ENCODE peak calls at places on chromosomes 6 and 20, in five cellular contexts. K is choroid plexus epithelial cell, G is left lung, Z is lower leg skin, Q is AG04449. U is an unnamed sample.

GRCh38 chr6:42735976-42736375 is 9.9 kb downstream of the TBCC start:
- DNase-seq in K (no peak), G (no peak), Z (no peak), Q (no peak), U (no peak)

GRCh38 chr20:51196991-51197651 is 174.2 kb upstream of the KCNG1 start:
- DNase-seq in K (no peak), G (no peak), Z (peak; percentile 56), Q (no peak), U (no peak)

GRCh38 chr6:166365221-166365620 is 17.5 kb downstream of the MPC1 start:
- DNase-seq in K (peak; percentile 26), G (no peak), Z (no peak), Q (no peak), U (no peak)

GRCh38 chr6:137867685-137868509 is 838 bp downstream of the TNFAIP3 start:
- DNase-seq in K (no peak), G (peak; percentile 84), Z (peak; percentile 89), Q (no peak), U (no peak)

GRCh38 chr20:46089076-46089337 is 755 bp downstream of the NCOA5 start:
- DNase-seq in K (no peak), G (no peak), Z (no peak), Q (no peak), U (no peak)

GRCh38 chr6:106637718-106638341 is 8.5 kb downstream of the QRSL1 start:
- DNase-seq in K (no peak), G (no peak), Z (no peak), Q (no peak), U (no peak)

GRCh38 chr20:62815066-62815991 is 1.5 kb upstream of the COL9A3 start:
- DNase-seq in K (peak; percentile 54), G (no peak), Z (no peak), Q (no peak), U (no peak)

GRCh38 chr6:51323056-51323455 is 504.4 kb downstream of the TFAP2B start:
- DNase-seq in K (no peak), G (no peak), Z (no peak), Q (no peak), U (no peak)

GRCh38 chr20:2955257-2955950 is 82.1 kb downstream of the PTPRA start:
- DNase-seq in K (peak; percentile 16), G (no peak), Z (no peak), Q (no peak), U (no peak)

GRCh38 chr20:25353754-25354705 is 36.6 kb downstream of the ABHD12 start:
- DNase-seq in K (no peak), G (no peak), Z (no peak), Q (no peak), U (no peak)

GRCh38 chr20:46027245-46027853 is 1.7 kb upstream of the SLC12A5 start:
- DNase-seq in K (peak; percentile 71), G (no peak), Z (no peak), Q (no peak), U (no peak)

GRCh38 chr6:4941782-4942672 is 61.8 kb downstream of the RPP40 start:
- DNase-seq in K (peak; percentile 97), G (no peak), Z (no peak), Q (peak; percentile 90), U (peak; percentile 38)

GRCh38 chr6:12069891-12070529 is 57.9 kb downstream of the HIVEP1 start:
- DNase-seq in K (no peak), G (no peak), Z (no peak), Q (no peak), U (no peak)

GRCh38 chr6:72553531-72554202 is 68.2 kb upstream of the KCNQ5 start:
- DNase-seq in K (peak; percentile 72), G (no peak), Z (no peak), Q (peak; percentile 56), U (no peak)

DNA sequence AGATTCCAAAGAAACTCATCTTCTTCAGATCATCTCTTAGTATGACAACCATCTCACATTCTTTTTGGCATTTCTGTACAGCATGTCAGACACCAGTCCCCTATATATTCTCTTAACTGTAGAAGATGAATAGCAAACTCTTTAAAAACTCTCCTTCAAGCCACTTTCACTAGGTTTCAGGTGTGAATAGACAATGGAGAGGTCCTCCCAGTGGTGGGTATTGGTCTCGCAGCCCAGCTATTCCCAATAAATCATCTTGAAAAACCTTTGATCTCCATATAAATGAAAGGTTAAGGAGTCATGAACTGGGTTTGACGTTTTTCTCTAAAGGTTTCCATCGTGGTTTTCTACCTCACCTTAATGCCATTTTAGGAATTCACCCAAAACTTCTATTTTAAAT is 180.0 kb downstream of the GJA1 start:
- DNase-seq in K (peak; percentile 26), G (no peak), Z (no peak), Q (no peak), U (no peak)
- TF ChIP-seq CTCF in K (peak; percentile 44), G (no peak), Z (no peak), Q (no peak), U (no peak)

DNA sequence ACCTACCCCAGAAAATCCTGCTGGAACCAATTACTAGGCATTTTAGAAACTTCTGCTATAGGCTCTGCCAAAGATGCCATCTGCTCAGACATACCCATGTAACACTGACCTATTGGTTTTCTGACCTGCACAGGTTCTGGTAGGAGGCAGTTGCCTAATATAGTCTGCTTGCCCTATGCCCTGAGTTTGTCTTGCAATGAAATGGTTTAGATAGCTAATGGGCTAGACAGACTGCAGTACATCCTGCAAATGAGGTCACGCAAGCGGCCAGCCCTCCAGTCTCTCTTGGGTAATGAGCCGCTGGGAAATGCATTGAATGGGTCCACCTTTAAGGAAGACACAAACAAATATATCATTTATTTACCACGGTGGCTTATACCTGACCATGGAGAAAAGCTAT is 90.5 kb upstream of the B3GAT2 start:
- DNase-seq in K (no peak), G (no peak), Z (no peak), Q (no peak), U (no peak)
- TF ChIP-seq CTCF in K (no peak), G (no peak), Z (no peak), Q (no peak), U (no peak)

GRCh38 chr6:33779305-33779704 is 9.6 kb downstream of the LEMD2 start:
- DNase-seq in K (no peak), G (peak; percentile 50), Z (no peak), Q (no peak), U (no peak)
- TF ChIP-seq CTCF in K (peak; percentile 37), G (no peak), Z (no peak), Q (no peak), U (no peak)

DNA sequence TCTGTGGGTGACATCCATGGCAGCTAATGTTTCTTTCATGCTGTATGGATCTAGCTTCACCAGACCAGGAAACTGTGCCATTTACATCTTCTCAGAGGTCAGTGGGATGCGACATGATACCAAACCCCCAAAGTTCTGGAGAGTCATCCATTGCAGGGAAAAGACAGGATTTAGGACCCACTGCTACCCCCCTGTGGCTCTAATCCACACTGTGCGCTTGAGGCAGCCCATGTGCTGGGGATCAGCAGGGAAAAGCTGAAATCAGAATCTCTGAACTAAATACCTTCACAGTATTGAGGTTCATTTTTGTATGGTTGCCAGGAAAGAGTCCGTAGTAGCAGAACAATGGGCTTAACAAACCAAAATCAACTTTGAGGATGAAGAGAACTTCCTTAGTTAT is 164.4 kb downstream of the TMEM242 start:
- DNase-seq in K (no peak), G (no peak), Z (no peak), Q (no peak), U (no peak)
- TF ChIP-seq CTCF in K (peak; percentile 27), G (no peak), Z (no peak), Q (no peak), U (no peak)

GRCh38 chr6:87653074-87653962 is 48.7 kb downstream of the AKIRIN2 start:
- DNase-seq in K (no peak), G (no peak), Z (no peak), Q (no peak), U (no peak)
- TF ChIP-seq CTCF in K (no peak), G (no peak), Z (no peak), Q (no peak), U (no peak)

GRCh38 chr20:16407251-16408067 is 165.8 kb downstream of the KIF16B start:
- DNase-seq in K (peak; percentile 59), G (no peak), Z (no peak), Q (no peak), U (no peak)

GRCh38 chr20:16400249-16400648 is 173.0 kb downstream of the KIF16B start:
- DNase-seq in K (no peak), G (no peak), Z (no peak), Q (no peak), U (no peak)

GRCh38 chr20:16405254-16405653 is 168.0 kb downstream of the KIF16B start:
- DNase-seq in K (no peak), G (no peak), Z (no peak), Q (no peak), U (no peak)

GRCh38 chr20:16404640-16405039 is 168.6 kb downstream of the KIF16B start:
- DNase-seq in K (no peak), G (no peak), Z (no peak), Q (no peak), U (no peak)

DNA sequence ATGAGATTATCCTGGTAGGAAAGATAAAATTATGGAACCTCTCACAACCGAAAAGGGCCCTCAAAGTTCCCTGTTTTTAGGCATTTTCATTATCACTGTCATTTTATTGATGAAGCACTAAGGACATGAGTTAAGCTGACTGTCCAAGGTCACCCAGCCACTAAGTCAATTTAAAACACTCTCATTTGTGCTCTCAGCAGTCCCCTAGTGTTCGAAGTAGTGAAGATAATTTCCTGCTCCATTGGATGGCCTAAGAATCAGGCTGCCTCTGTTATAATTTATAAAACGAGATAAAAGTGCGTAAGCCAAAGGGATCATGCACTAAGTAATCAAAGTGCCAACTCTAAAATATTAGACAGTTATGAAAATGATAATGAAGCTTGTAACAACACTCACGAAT is 169.1 kb downstream of the KIF16B start:
- DNase-seq in K (no peak), G (no peak), Z (no peak), Q (no peak), U (no peak)
- TF ChIP-seq CTCF in K (no peak), G (no peak), Z (no peak), Q (no peak), U (no peak)

GRCh38 chr6:109235639-109236038 is 140.3 kb downstream of the CEP57L1 start:
- DNase-seq in K (no peak), G (no peak), Z (no peak), Q (no peak), U (no peak)

GRCh38 chr6:109237082-109237985 is 142.0 kb downstream of the CEP57L1 start:
- DNase-seq in K (no peak), G (no peak), Z (no peak), Q (no peak), U (no peak)

GRCh38 chr6:109237986-109238329 is 142.7 kb downstream of the CEP57L1 start:
- DNase-seq in K (no peak), G (peak; percentile 72), Z (no peak), Q (no peak), U (no peak)

GRCh38 chr6:109238405-109238804 is 143.1 kb downstream of the CEP57L1 start:
- DNase-seq in K (no peak), G (no peak), Z (no peak), Q (no peak), U (no peak)

GRCh38 chr6:109236140-109237081 is 141.1 kb downstream of the CEP57L1 start:
- DNase-seq in K (no peak), G (peak; percentile 54), Z (no peak), Q (no peak), U (no peak)
- TF ChIP-seq CTCF in K (no peak), G (no peak), Z (no peak), Q (no peak), U (no peak)

GRCh38 chr20:43389839-43390626 is 67.7 kb upstream of the SRSF6 start:
- DNase-seq in K (no peak), G (no peak), Z (no peak), Q (no peak), U (no peak)
- TF ChIP-seq CTCF in K (peak; percentile 19), G (peak; percentile 37), Z (no peak), Q (peak; percentile 55), U (no peak)